ENCODE peak calls at places on chromosomes 11 and 22, in four cellular contexts. A is HCT116, H is Panc1, Y is K562. Z is an unnamed sample.

GRCh38 chr22:23218867-23219251 is 38.5 kb downstream of the BCR start:
- DNase-seq in Y (peak), H (no peak), A (no peak), Z (peak)

GRCh38 chr11:22715971-22716370 is 49.6 kb downstream of the GAS2 start:
- DNase-seq in H (no peak), A (no peak), Y (no peak), Z (no peak)

GRCh38 chr11:130785376-130786110 is 130.7 kb downstream of the SNX19 start:
- DNase-seq in H (no peak), Y (peak), A (no peak), Z (no peak)

GRCh38 chr11:72298931-72299330 is 55.0 kb upstream of the PHOX2A start:
- DNase-seq in A (no peak), Y (no peak), H (no peak), Z (no peak)

GRCh38 chr11:36478700-36479329 is 31.3 kb downstream of the TRAF6 start:
- DNase-seq in H (peak), A (peak), Y (peak), Z (peak)

GRCh38 chr11:97463891-97464290 is 1074.1 kb downstream of the JRKL start:
- DNase-seq in A (no peak), H (no peak), Y (peak), Z (no peak)

GRCh38 chr11:78253797-78254196 is 65.1 kb downstream of the USP35 start:
- DNase-seq in H (no peak), Y (no peak), A (no peak), Z (no peak)

GRCh38 chr11:57300785-57301184 is 24.0 kb downstream of the TNKS1BP1 start:
- DNase-seq in A (no peak), Y (no peak), H (no peak), Z (no peak)

GRCh38 chr11:73188301-73188700 is 29.8 kb upstream of the P2RY2 start:
- DNase-seq in H (no peak), A (no peak), Y (no peak), Z (no peak)

GRCh38 chr11:17810736-17811135 is 76.2 kb downstream of the KCNC1 start:
- DNase-seq in H (no peak), A (no peak), Y (no peak), Z (no peak)

GRCh38 chr11:60858731-60859464 is 3.1 kb upstream of the PTGDR2 start:
- DNase-seq in H (no peak), A (no peak), Y (no peak), Z (no peak)

GRCh38 chr11:134291196-134291595 is 15.0 kb downstream of the GLB1L3 start:
- DNase-seq in A (no peak), Y (no peak), H (no peak), Z (no peak)

GRCh38 chr11:109864161-109864661 is 229.0 kb upstream of the ZC3H12C start:
- DNase-seq in A (peak), Y (no peak), H (no peak), Z (no peak)

GRCh38 chr11:86245369-86246292 is 1.1 kb downstream of the EED start:
- DNase-seq in H (peak), A (no peak), Y (peak), Z (peak)

GRCh38 chr22:25137577-25138525 is 61.8 kb upstream of the CRYBB3 start:
- DNase-seq in H (no peak), A (peak), Y (peak), Z (no peak)

GRCh38 chr11:68038718-68039525 is at the start of gene TCIRG1:
- DNase-seq in A (peak), H (no peak), Y (peak), Z (peak)

GRCh38 chr11:128261011-128261421 is 326.3 kb downstream of the ETS1 start:
- DNase-seq in Y (peak), H (no peak), A (no peak), Z (no peak)

GRCh38 chr22:23060612-23061400 is 9.5 kb upstream of the GNAZ start:
- DNase-seq in H (no peak), A (no peak), Y (no peak), Z (no peak)

GRCh38 chr22:36673821-36674220 is 29.7 kb downstream of the CACNG2 start:
- DNase-seq in A (no peak), H (no peak), Y (no peak), Z (no peak)

DNA sequence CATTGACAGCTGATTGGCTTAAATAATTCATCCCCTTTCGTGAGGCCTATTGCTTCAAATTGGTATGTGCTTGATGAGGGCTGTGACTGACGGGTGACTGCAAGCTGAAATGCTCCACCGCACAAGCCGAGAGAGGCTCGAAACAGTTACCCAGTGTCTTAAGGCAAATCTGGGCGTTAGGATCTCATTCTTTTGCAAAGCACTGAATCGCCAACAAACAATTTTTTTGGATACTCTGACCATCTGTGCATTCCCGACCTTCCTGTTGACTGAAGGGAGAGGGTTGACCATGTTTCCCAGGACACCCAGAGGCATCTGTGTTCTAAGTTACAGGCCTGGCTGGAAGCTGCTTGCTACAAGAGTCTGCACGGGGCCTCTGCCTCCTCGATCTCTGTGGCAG is 32.2 kb downstream of the CACNG2 start:
- DNase-seq in H (no peak), Y (no peak), A (no peak), Z (no peak)
- TF ChIP-seq TCF7L2 in H (no peak), Y (no peak), A (no peak), Z (no peak)

GRCh38 chr22:46104881-46105493 is 45.3 kb upstream of the PPARA start:
- DNase-seq in H (no peak), Y (no peak), A (no peak), Z (no peak)

GRCh38 chr22:46103664-46104063 is 46.7 kb upstream of the PPARA start:
- DNase-seq in H (no peak), A (no peak), Y (no peak), Z (no peak)

GRCh38 chr22:46105494-46106278 is 44.6 kb upstream of the PPARA start:
- DNase-seq in H (no peak), A (no peak), Y (no peak), Z (peak)

GRCh38 chr22:46103181-46103580 is 47.1 kb upstream of the PPARA start:
- DNase-seq in Y (no peak), A (no peak), H (no peak), Z (no peak)

GRCh38 chr22:46104170-46104880 is 46.0 kb upstream of the PPARA start:
- DNase-seq in Y (no peak), H (no peak), A (no peak), Z (no peak)
- TF ChIP-seq TCF7L2 in Y (no peak), H (peak), A (no peak), Z (no peak)

GRCh38 chr11:75406338-75406777 is 7.0 kb downstream of the RPS3 start:
- DNase-seq in A (no peak), H (no peak), Y (peak), Z (no peak)
- TF ChIP-seq TCF7L2 in A (no peak), H (no peak), Y (no peak), Z (no peak)

GRCh38 chr11:48041877-48042698 is 61.7 kb downstream of the PTPRJ start:
- DNase-seq in Y (no peak), A (no peak), H (no peak), Z (peak)

GRCh38 chr11:48045536-48045935 is 65.2 kb downstream of the PTPRJ start:
- DNase-seq in A (no peak), H (no peak), Y (no peak), Z (no peak)

GRCh38 chr11:48043998-48044512 is 63.7 kb downstream of the PTPRJ start:
- DNase-seq in H (no peak), A (no peak), Y (no peak), Z (no peak)

GRCh38 chr11:48043111-48043997 is 63.0 kb downstream of the PTPRJ start:
- DNase-seq in H (no peak), Y (no peak), A (no peak), Z (no peak)

GRCh38 chr11:48044577-48044976 is 64.2 kb downstream of the PTPRJ start:
- DNase-seq in H (no peak), Y (no peak), A (no peak), Z (no peak)
- TF ChIP-seq TCF7L2 in H (no peak), Y (no peak), A (no peak), Z (no peak)

GRCh38 chr11:80136991-80137390 is 696.2 kb upstream of the TENM4 start:
- DNase-seq in A (no peak), Y (no peak), H (no peak), Z (no peak)
- TF ChIP-seq TCF7L2 in A (no peak), Y (no peak), H (no peak), Z (no peak)

DNA sequence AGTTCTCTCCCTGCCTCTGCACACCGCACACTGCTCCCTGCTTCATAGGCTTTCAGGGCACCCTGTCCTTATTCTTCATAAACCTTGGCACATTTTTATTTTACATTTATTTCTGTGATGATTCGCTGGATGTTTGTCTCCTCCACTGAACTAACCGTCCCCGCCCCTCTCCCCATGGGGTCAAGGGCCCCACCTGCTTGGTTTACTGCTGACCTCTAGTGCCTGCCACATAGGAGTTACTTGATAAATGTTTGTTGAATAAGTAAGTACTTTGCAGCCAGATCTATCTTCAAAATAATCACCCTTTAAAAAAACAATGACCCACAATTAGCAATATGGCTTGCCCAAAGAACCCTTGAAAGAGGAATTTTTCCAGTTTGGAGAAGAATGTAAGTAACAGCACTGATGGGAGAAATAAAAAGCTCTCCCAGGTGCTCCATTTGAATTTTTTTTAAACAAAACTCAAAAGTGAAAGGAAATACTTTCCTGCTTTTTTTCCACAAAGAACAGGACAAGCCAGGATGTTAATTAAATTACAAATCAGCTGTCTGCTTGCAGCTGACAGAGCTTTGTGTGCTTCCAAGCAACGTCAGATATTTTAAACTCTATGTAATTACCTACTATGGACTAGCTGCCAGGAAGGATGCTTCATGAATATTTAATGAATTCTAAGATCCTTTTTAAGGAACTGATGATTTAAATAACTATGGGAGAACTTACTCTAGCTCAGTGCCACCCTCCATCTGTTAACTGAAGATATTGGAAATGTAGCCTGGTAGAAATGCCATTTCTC is 1083.6 kb downstream of the DLG2 start:
- DNase-seq in H (no peak), Y (no peak), A (no peak), Z (no peak)
- TF ChIP-seq TCF7L2 in H (no peak), Y (no peak), A (no peak), Z (no peak)

DNA sequence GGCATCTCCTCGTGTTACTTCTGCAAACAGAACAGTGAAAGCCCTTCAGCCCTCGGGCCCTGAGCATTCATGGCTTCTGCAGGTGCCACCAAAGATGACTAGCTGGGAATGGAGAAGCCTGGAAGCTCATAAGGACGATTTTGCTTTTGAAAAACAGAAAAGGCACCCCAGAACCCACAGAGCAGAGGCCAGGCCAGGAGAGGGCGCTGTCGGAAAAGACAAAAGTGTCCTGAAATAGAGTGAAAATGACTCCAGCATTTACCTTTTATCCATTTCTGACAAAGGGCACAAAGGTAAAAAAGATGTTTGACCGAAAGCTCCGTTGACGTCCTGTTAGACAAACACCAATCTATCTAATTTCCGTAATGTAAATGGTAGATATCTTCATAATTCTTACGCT is 37.6 kb downstream of the ZNF195 start:
- DNase-seq in Y (peak), H (peak), A (peak), Z (peak)
- TF ChIP-seq TCF7L2 in Y (no peak), H (no peak), A (no peak), Z (no peak)

DNA sequence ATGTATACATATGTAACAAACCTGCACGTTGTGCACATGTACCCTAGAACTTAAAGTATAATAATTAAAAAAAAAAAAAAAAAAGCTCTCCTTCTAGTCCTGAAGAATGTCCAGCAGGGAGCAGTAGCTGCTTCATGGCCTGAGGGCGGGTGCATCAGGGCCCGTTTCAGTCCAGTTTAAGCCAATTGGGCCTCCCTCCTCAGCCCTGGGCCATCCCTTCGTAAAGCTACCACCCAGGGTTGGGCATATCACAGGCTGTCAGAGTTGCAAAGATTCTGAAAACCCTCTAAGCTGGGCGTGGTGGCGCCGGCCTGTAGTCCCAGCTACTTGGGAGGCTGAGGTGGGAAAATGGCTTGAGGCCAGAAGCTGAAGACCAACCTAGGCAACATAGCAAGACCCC is 5.4 kb downstream of the TMPRSS13 start:
- DNase-seq in A (no peak), Y (peak), H (no peak), Z (no peak)
- TF ChIP-seq TCF7L2 in A (no peak), Y (no peak), H (no peak), Z (no peak)

GRCh38 chr22:28116261-28116673 is 197.2 kb upstream of the PITPNB start:
- DNase-seq in Y (no peak), H (no peak), A (no peak), Z (no peak)

GRCh38 chr22:28112130-28112529 is 193.1 kb upstream of the PITPNB start:
- DNase-seq in H (no peak), A (no peak), Y (no peak), Z (no peak)

GRCh38 chr22:28111501-28111900 is 192.4 kb upstream of the PITPNB start:
- DNase-seq in Y (no peak), H (no peak), A (no peak), Z (no peak)

GRCh38 chr22:28115426-28115825 is 196.4 kb upstream of the PITPNB start:
- DNase-seq in Y (no peak), H (no peak), A (no peak), Z (no peak)

GRCh38 chr22:28112548-28113043 is 193.5 kb upstream of the PITPNB start:
- DNase-seq in A (peak), Y (peak), H (no peak), Z (peak)
- TF ChIP-seq TCF7L2 in A (peak), Y (no peak), H (peak), Z (no peak)

Z was measured in HepG2.